ENCODE peak calls at places on chromosomes 6 and 20, in five cellular contexts. G is sigmoid colon, W is SJSA1, T is mucosa of descending colon, S is BE2C. D is an unnamed sample.

GRCh38 chr6:36956111-36956820 is 1.7 kb downstream of the PI16 start:
- DNase-seq in G (no peak), W (no peak), S (no peak), T (no peak), D (peak; percentile 47)

GRCh38 chr20:53949319-53949839 is 121.0 kb downstream of the BCAS1 start:
- DNase-seq in W (peak; percentile 90), T (peak; percentile 81), G (no peak), S (no peak), D (peak; percentile 77)

GRCh38 chr6:25038992-25039391 is 103.2 kb upstream of the RIPOR2 start:
- DNase-seq in T (no peak), G (no peak), W (no peak), S (no peak), D (peak; percentile 56)

GRCh38 chr6:72461144-72461543 is 160.7 kb upstream of the KCNQ5 start:
- DNase-seq in S (no peak), W (no peak), T (no peak), G (no peak), D (no peak)

GRCh38 chr20:41149679-41150131 is 12.4 kb downstream of the PLCG1 start:
- DNase-seq in T (no peak), S (no peak), W (no peak), G (no peak), D (no peak)

GRCh38 chr6:25586927-25587326 is 65.1 kb upstream of the SCGN start:
- DNase-seq in S (no peak), G (no peak), T (no peak), W (no peak), D (no peak)

GRCh38 chr20:63625771-63626423 is 1.0 kb downstream of the GMEB2 start:
- DNase-seq in W (peak; percentile 49), T (peak; percentile 75), S (peak; percentile 42), G (no peak), D (no peak)

GRCh38 chr6:14476793-14477531 is 359.4 kb downstream of the CD83 start:
- DNase-seq in G (peak; percentile 96), W (peak; percentile 88), T (no peak), S (no peak), D (no peak)

GRCh38 chr6:81929828-81930227 is 177.3 kb upstream of the TENT5A start:
- DNase-seq in G (no peak), W (no peak), S (no peak), T (no peak), D (no peak)

GRCh38 chr20:22801528-22801927 is 217.2 kb upstream of the FOXA2 start:
- DNase-seq in S (no peak), G (no peak), T (no peak), W (peak; percentile 56), D (no peak)

GRCh38 chr6:37052027-37052628 is 46.7 kb downstream of the FGD2 start:
- DNase-seq in T (no peak), G (peak; percentile 64), S (no peak), W (no peak), D (no peak)

GRCh38 chr20:33443512-33444239 is at the start of gene SNTA1:
- DNase-seq in S (peak; percentile 98), T (peak; percentile 97), W (peak; percentile 74), G (peak; percentile 96), D (peak; percentile 67)

GRCh38 chr6:144264270-144265060 is 20.7 kb upstream of the UTRN start:
- DNase-seq in T (no peak), G (no peak), S (no peak), W (peak; percentile 97), D (no peak)

GRCh38 chr6:35673755-35674154 is 15.0 kb downstream of the FKBP5 start:
- DNase-seq in S (no peak), G (no peak), T (no peak), W (no peak), D (no peak)

GRCh38 chr20:4150095-4150492 is 134.7 kb upstream of the RNF24 start:
- DNase-seq in W (no peak), G (peak; percentile 63), S (no peak), T (no peak), D (no peak)
- H3K4me3 ChIP-seq in W (peak overlapping the region; percentile 90), G (peak overlapping the region; percentile 85), S (no peak overlapping the region), T (no peak overlapping the region), D (no peak overlapping the region)

DNA sequence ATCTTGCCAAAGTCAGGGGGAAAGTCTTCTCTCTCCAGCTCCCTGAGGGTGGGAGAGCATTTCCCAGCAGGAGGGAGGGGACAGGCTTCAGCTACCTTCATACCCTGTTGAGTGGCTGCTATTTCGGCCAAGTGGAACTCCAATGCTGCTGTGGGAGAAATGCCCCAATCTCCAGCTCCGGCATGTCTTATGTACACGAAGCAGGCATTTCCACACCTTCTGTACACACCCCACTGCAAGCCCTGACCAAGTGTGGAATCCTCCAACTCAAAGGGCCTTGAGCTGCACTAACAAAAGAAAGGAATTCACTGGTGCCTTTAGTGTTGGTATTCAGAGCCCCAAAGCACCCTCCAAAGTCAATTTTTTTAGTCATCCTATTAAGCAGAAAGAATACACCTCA is 313.6 kb upstream of the NT5E start:
- DNase-seq in W (no peak), T (no peak), G (no peak), S (no peak), D (no peak)
- H3K4me3 ChIP-seq in W (no peak overlapping the region), T (no peak overlapping the region), G (no peak overlapping the region), S (no peak overlapping the region), D (no peak overlapping the region)

GRCh38 chr6:134520181-134521115 is 202.5 kb upstream of the SGK1 start:
- DNase-seq in T (no peak), S (no peak), W (no peak), G (no peak), D (no peak)
- H3K4me3 ChIP-seq in T (no peak overlapping the region), S (no peak overlapping the region), W (no peak overlapping the region), G (no peak overlapping the region), D (no peak overlapping the region)

GRCh38 chr6:93677297-93677965 is 258.1 kb upstream of the EPHA7 start:
- DNase-seq in W (no peak), S (no peak), T (no peak), G (no peak), D (no peak)

GRCh38 chr6:93676506-93676905 is 257.1 kb upstream of the EPHA7 start:
- DNase-seq in S (no peak), G (no peak), T (no peak), W (no peak), D (no peak)

GRCh38 chr6:93679836-93680235 is 260.5 kb upstream of the EPHA7 start:
- DNase-seq in T (no peak), G (no peak), S (no peak), W (no peak), D (peak; percentile 12)

GRCh38 chr6:93675856-93676255 is 256.5 kb upstream of the EPHA7 start:
- DNase-seq in T (no peak), G (no peak), S (no peak), W (no peak), D (no peak)

DNA sequence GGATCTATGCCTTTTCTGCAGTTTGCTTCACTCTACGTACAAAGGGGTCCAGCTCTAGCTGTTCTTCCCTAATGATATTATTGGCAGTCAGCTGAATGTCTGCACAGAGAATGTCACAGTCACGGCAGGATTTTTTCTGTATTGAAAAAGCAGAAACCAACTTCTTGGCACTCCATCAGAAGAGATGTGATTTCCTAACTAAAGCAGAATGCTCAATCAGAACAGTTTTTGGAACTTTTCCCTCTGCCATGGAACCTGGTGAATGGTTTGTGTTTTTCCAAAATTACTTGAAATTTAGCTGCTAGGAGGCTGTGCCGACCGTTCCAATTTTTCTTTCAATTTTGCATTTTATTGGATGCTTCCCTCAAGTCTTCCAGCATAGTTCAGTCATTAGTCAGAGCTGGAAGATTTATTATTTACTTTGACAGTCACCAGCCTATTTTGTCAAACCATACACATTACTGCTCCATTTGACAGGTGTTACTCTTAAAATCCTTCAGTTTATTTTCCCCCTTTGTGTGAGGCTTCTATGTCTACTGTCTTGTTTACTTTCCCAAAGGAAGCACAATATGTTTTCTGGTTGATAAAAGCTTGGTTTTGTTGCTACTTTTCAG is 259.6 kb upstream of the EPHA7 start:
- DNase-seq in T (no peak), W (no peak), G (no peak), S (no peak), D (no peak)
- H3K4me3 ChIP-seq in T (no peak overlapping the region), W (no peak overlapping the region), G (no peak overlapping the region), S (no peak overlapping the region), D (no peak overlapping the region)

DNA sequence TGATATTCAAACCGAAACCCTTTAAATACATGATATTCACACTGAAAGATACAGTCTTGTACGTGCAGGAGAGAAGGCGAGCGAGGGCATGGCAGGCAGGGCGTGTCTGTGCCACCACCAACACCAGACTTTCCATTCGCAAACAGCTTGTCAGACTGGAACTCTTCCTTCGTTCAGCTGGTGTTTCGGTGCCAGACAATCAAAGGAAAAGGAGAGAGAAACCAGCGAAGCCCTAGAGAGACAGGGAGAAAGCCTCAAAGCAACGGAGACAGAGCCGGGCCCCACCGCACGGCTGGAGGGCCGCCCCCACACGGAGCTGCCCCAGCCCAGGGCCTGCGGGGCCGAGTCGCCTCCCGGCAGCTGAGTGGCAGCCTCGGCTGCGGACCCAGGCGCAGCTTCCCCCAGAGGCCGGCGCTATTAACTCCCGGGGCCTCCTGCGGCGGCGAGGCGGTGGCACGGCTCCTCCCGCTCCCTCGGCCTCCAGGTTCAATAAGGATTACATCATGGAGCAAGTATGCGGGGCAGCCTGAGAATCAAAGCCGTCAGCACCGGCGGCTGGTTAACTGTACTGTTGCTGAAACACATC is 32.1 kb upstream of the NR2E1 start:
- DNase-seq in T (peak; percentile 57), G (peak; percentile 75), S (peak; percentile 82), W (peak; percentile 92), D (no peak)
- H3K4me3 ChIP-seq in T (no peak overlapping the region), G (peak overlapping the region; percentile 48), S (peak overlapping the region; percentile 53), W (peak overlapping the region; percentile 32), D (no peak overlapping the region)

GRCh38 chr6:142758257-142759025 is 186.5 kb downstream of the HIVEP2 start:
- DNase-seq in G (no peak), W (no peak), S (no peak), T (no peak), D (no peak)

GRCh38 chr6:142760152-142760551 is 184.8 kb downstream of the HIVEP2 start:
- DNase-seq in T (no peak), G (no peak), W (no peak), S (no peak), D (no peak)

GRCh38 chr6:142763205-142763604 is 181.8 kb downstream of the HIVEP2 start:
- DNase-seq in S (no peak), W (peak; percentile 10), G (no peak), T (no peak), D (no peak)

GRCh38 chr6:142761756-142762155 is 183.2 kb downstream of the HIVEP2 start:
- DNase-seq in G (no peak), W (no peak), S (no peak), T (no peak), D (no peak)

DNA sequence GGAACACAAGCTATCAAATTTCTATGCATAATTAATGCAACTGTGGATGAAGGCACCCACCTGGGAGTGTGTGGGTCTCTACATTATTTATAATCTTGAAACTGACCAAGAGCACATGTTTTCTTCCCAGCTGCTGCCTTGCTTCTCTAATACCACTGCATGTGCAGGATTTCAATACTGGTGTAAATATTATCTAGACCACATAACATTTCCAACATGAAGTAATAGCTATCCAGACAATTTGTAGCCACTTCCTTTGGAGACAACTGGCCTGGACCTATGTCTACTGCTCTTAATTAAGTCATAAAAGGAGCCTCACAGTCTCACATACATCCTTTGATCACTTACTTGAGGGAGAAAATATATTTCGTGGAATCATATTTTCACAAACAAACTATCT is 180.7 kb downstream of the HIVEP2 start:
- DNase-seq in G (no peak), W (no peak), S (no peak), T (no peak), D (no peak)
- H3K4me3 ChIP-seq in G (no peak overlapping the region), W (no peak overlapping the region), S (no peak overlapping the region), T (no peak overlapping the region), D (no peak overlapping the region)

D was measured in Jurkat, Clone E6-1.